ENCODE peak calls at places on chromosomes 6 and 20, in seven cellular contexts. E, B, Z, K, O, N and X are unnamed samples.

GRCh38 chr6:105920071-105920470 is 166.1 kb upstream of the PRDM1 start:
- DNase-seq in E (no peak), B (no peak), Z (peak; percentile 69), K (no peak), O (no peak), N (no peak), X (no peak)

GRCh38 chr6:16511048-16511660 is 250.1 kb downstream of the ATXN1 start:
- DNase-seq in E (no peak), B (peak; percentile 40), Z (peak; percentile 66), K (no peak), O (peak; percentile 48), N (peak; percentile 52), X (no peak)

GRCh38 chr6:10368841-10369240 is 46.0 kb downstream of the TFAP2A start:
- DNase-seq in E (no peak), B (no peak), Z (no peak), K (no peak), O (no peak), N (no peak), X (no peak)

GRCh38 chr6:1024587-1024986 is 287.3 kb upstream of the FOXQ1 start:
- DNase-seq in E (no peak), B (no peak), Z (peak; percentile 25), K (no peak), O (peak; percentile 82), N (peak; percentile 76), X (no peak)

GRCh38 chr6:162058281-162058875 is 669.2 kb downstream of the PRKN start:
- DNase-seq in E (no peak), B (peak; percentile 9), Z (peak; percentile 75), K (no peak), O (no peak), N (peak; percentile 82), X (peak; percentile 73)

GRCh38 chr6:170347091-170347490 is 40.5 kb downstream of the FAM120B start:
- DNase-seq in E (no peak), B (no peak), Z (peak; percentile 11), K (no peak), O (peak; percentile 51), N (no peak), X (no peak)

GRCh38 chr6:161211380-161212035 is 62.4 kb downstream of the AGPAT4 start:
- DNase-seq in E (no peak), B (no peak), Z (no peak), K (no peak), O (no peak), N (no peak), X (no peak)

GRCh38 chr20:34979366-34980153 is 23.9 kb downstream of the MYH7B start:
- DNase-seq in E (no peak), B (peak; percentile 30), Z (no peak), K (no peak), O (no peak), N (no peak), X (no peak)

GRCh38 chr6:147135211-147135672 is 69.0 kb upstream of the STXBP5 start:
- DNase-seq in E (no peak), B (no peak), Z (peak; percentile 85), K (no peak), O (peak; percentile 95), N (peak; percentile 22), X (no peak)

GRCh38 chr20:5831539-5832237 is 81.5 kb downstream of the SHLD1 start:
- DNase-seq in E (no peak), B (no peak), Z (no peak), K (no peak), O (no peak), N (no peak), X (no peak)

GRCh38 chr6:116096979-116097816 is 3.5 kb upstream of the NT5DC1 start:
- DNase-seq in E (no peak), B (no peak), Z (peak; percentile 23), K (no peak), O (peak; percentile 44), N (no peak), X (no peak)

GRCh38 chr6:49225471-49225870 is 237.6 kb downstream of the MMUT start:
- DNase-seq in E (no peak), B (no peak), Z (no peak), K (no peak), O (no peak), N (no peak), X (no peak)

GRCh38 chr20:45300961-45301360 is 5.7 kb upstream of the RBPJL start:
- DNase-seq in E (no peak), B (no peak), Z (peak; percentile 47), K (no peak), O (peak; percentile 19), N (no peak), X (no peak)

DNA sequence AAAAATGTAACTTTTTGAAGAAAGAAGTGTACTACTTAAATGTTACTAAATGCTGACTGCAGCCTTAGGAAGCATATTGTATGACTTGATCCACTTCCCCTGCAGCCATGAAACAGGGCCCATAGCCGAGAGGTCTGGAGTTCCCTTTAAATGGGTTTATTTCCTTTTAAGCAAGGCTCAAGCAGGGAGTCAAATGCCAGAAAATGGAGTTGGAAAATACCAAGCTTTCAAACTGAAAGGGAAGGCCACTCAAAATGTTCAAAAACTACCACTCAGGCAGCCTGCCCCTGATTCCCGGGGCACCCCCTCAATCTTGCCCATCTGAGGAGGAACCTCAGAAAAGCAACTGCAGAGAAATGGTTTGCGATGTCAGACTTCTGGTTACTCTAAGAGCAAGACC is 43.2 kb downstream of the SLC22A23 start:
- DNase-seq in E (no peak), B (no peak), Z (no peak), K (no peak), O (no peak), N (no peak), X (no peak)
- H3K4me1 ChIP-seq in E (no peaks in the 10 kb centered on the region), B (peaks cover 12% of the 10 kb centered on the region), Z (peaks cover 16% of the 10 kb centered on the region), K (no peaks in the 10 kb centered on the region), O (no peaks in the 10 kb centered on the region), N (peaks cover 28% of the 10 kb centered on the region), X (peaks cover 25% of the 10 kb centered on the region)

GRCh38 chr6:35025241-35026188 is 115.6 kb downstream of the TCP11 start:
- DNase-seq in E (no peak), B (no peak), Z (peak; percentile 42), K (no peak), O (no peak), N (no peak), X (no peak)
- H3K4me1 ChIP-seq in E (no peaks in the 10 kb centered on the region), B (peaks cover 25% of the 10 kb centered on the region), Z (peaks cover 34% of the 10 kb centered on the region), K (peaks cover 43% of the 10 kb centered on the region), O (peaks cover 16% of the 10 kb centered on the region), N (peaks cover 29% of the 10 kb centered on the region), X (peaks cover 50% of the 10 kb centered on the region)

GRCh38 chr20:49705358-49705757 is 8.3 kb downstream of the B4GALT5 start:
- DNase-seq in E (no peak), B (no peak), Z (no peak), K (no peak), O (no peak), N (no peak), X (no peak)
- H3K4me1 ChIP-seq in E (peaks cover 16% of the 10 kb centered on the region), B (peaks cover 31% of the 10 kb centered on the region), Z (peaks cover 22% of the 10 kb centered on the region), K (peaks cover 51% of the 10 kb centered on the region), O (peaks cover 5% of the 10 kb centered on the region), N (peaks cover 35% of the 10 kb centered on the region), X (peaks cover 24% of the 10 kb centered on the region)

GRCh38 chr6:25038992-25039391 is 103.2 kb upstream of the RIPOR2 start:
- DNase-seq in E (no peak), B (no peak), Z (no peak), K (no peak), O (no peak), N (no peak), X (no peak)
- H3K4me1 ChIP-seq in E (no peaks in the 10 kb centered on the region), B (no peaks in the 10 kb centered on the region), Z (no peaks in the 10 kb centered on the region), K (no peaks in the 10 kb centered on the region), O (peaks cover 7% of the 10 kb centered on the region), N (peaks cover 18% of the 10 kb centered on the region), X (peaks cover 33% of the 10 kb centered on the region)

DNA sequence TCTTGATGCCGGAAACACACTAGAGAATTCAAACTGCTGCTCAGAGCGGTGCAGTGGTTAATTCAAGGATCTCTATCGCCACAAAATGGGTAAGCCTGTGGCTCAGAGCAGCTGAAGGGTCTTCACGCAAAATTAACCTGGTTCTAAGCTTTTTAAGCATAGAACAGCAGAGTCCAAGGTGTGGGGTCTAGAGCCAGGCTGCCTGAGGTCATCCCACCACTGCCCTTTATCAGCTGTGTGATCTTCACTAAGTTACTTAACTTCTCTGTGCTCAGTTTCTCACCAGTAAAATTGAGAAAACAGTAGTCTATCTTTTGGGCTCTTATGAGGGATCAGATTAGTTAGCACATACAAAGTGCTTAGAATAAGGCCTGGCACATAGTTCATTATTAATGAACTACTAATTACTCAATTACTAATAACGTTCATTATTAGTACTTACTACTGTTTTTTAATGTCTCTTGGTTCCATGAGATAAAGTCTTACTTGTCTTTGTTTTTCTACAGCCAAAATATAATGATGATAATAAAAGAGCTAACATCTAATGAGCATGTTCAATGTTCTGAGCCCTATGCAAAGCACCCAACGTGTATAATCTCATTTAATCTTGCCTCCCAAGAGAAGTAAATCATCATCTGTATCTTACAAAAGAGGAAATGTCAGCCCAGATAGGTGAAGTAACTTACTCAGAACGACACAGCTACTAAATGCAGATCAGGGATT is 92.9 kb downstream of the NFATC2 start:
- DNase-seq in E (no peak), B (no peak), Z (no peak), K (no peak), O (no peak), N (no peak), X (no peak)
- H3K4me1 ChIP-seq in E (peaks cover 28% of the 10 kb centered on the region), B (no peaks in the 10 kb centered on the region), Z (peaks cover 30% of the 10 kb centered on the region), K (peaks cover 11% of the 10 kb centered on the region), O (peaks cover 12% of the 10 kb centered on the region), N (peaks cover 10% of the 10 kb centered on the region), X (no peaks in the 10 kb centered on the region)

GRCh38 chr6:35665573-35665972 is 23.1 kb downstream of the FKBP5 start:
- DNase-seq in E (no peak), B (no peak), Z (no peak), K (no peak), O (no peak), N (no peak), X (no peak)
- H3K4me1 ChIP-seq in E (no peaks in the 10 kb centered on the region), B (peaks cover 31% of the 10 kb centered on the region), Z (peaks cover 9% of the 10 kb centered on the region), K (peaks cover 60% of the 10 kb centered on the region), O (peaks cover 17% of the 10 kb centered on the region), N (no peaks in the 10 kb centered on the region), X (peaks cover 92% of the 10 kb centered on the region)